ENCODE peak calls at places on chromosomes 11 and 22, in four cellular contexts. One of them, this sample, is unnamed.

GRCh38 chr11:100930185-100930778 is 199.3 kb downstream of the PGR start:
- DNase-seq in smooth muscle cell of the brain vasculature: peak
- DNase-seq in breast epithelium: no peak
- DNase-seq in fibroblast of lung: peak
- DNase-seq in this sample: no peak

GRCh38 chr11:65169164-65169641 is 830 bp upstream of the SPDYC start:
- DNase-seq in smooth muscle cell of the brain vasculature: peak
- DNase-seq in breast epithelium: no peak
- DNase-seq in fibroblast of lung: no peak
- DNase-seq in this sample: no peak

GRCh38 chr11:131600591-131600990 is 230.2 kb downstream of the NTM start:
- DNase-seq in smooth muscle cell of the brain vasculature: no peak
- DNase-seq in breast epithelium: no peak
- DNase-seq in fibroblast of lung: peak
- DNase-seq in this sample: no peak

GRCh38 chr22:39283312-39284141 is 35.9 kb downstream of the RPL3 start:
- DNase-seq in smooth muscle cell of the brain vasculature: no peak
- DNase-seq in breast epithelium: peak
- DNase-seq in fibroblast of lung: peak
- DNase-seq in this sample: no peak

GRCh38 chr11:128194226-128194625 is 393.1 kb downstream of the ETS1 start:
- DNase-seq in smooth muscle cell of the brain vasculature: no peak
- DNase-seq in breast epithelium: no peak
- DNase-seq in fibroblast of lung: peak
- DNase-seq in this sample: no peak

GRCh38 chr11:69617682-69618081 is 23.3 kb upstream of the CCND1 start:
- DNase-seq in smooth muscle cell of the brain vasculature: no peak
- DNase-seq in breast epithelium: no peak
- DNase-seq in fibroblast of lung: no peak
- DNase-seq in this sample: no peak

GRCh38 chr11:119108857-119109221 is 1.7 kb downstream of the C2CD2L start:
- DNase-seq in smooth muscle cell of the brain vasculature: no peak
- DNase-seq in breast epithelium: no peak
- DNase-seq in fibroblast of lung: no peak
- DNase-seq in this sample: no peak

GRCh38 chr11:2302844-2303626 is 1.2 kb downstream of the TSPAN32 start:
- DNase-seq in smooth muscle cell of the brain vasculature: no peak
- DNase-seq in breast epithelium: peak
- DNase-seq in fibroblast of lung: no peak
- DNase-seq in this sample: no peak

GRCh38 chr11:72084960-72085359 is 4.3 kb downstream of the LRRC51 start:
- DNase-seq in smooth muscle cell of the brain vasculature: no peak
- DNase-seq in breast epithelium: no peak
- DNase-seq in fibroblast of lung: no peak
- DNase-seq in this sample: no peak

GRCh38 chr11:71096751-71097388 is 155.5 kb downstream of the SHANK2 start:
- DNase-seq in smooth muscle cell of the brain vasculature: no peak
- DNase-seq in breast epithelium: no peak
- DNase-seq in fibroblast of lung: no peak
- DNase-seq in this sample: no peak

GRCh38 chr11:120239713-120240640 is at the start of gene POU2F3:
- DNase-seq in smooth muscle cell of the brain vasculature: no peak
- DNase-seq in breast epithelium: peak
- DNase-seq in fibroblast of lung: no peak
- DNase-seq in this sample: no peak

GRCh38 chr11:34583818-34584217 is 37.1 kb upstream of the EHF start:
- DNase-seq in smooth muscle cell of the brain vasculature: no peak
- DNase-seq in breast epithelium: no peak
- DNase-seq in fibroblast of lung: no peak
- DNase-seq in this sample: no peak

GRCh38 chr11:93890441-93891051 is 40.1 kb upstream of the VSTM5 start:
- DNase-seq in smooth muscle cell of the brain vasculature: no peak
- DNase-seq in breast epithelium: no peak
- DNase-seq in fibroblast of lung: no peak
- DNase-seq in this sample: no peak

GRCh38 chr11:122229611-122230386 is 113.8 kb upstream of the BLID start:
- DNase-seq in smooth muscle cell of the brain vasculature: no peak
- DNase-seq in breast epithelium: no peak
- DNase-seq in fibroblast of lung: no peak
- DNase-seq in this sample: no peak

GRCh38 chr11:87128372-87128771 is 90.6 kb downstream of the TMEM135 start:
- DNase-seq in smooth muscle cell of the brain vasculature: no peak
- DNase-seq in breast epithelium: no peak
- DNase-seq in fibroblast of lung: no peak
- DNase-seq in this sample: no peak

GRCh38 chr22:50674127-50674493 is 1.5 kb downstream of the SHANK3 start:
- DNase-seq in smooth muscle cell of the brain vasculature: no peak
- DNase-seq in breast epithelium: no peak
- DNase-seq in fibroblast of lung: no peak
- DNase-seq in this sample: no peak

GRCh38 chr11:80424012-80424695 is 983.3 kb upstream of the TENM4 start:
- DNase-seq in smooth muscle cell of the brain vasculature: no peak
- DNase-seq in breast epithelium: no peak
- DNase-seq in fibroblast of lung: no peak
- DNase-seq in this sample: no peak

GRCh38 chr22:50624347-50625130 is 3.4 kb downstream of the ARSA start:
- DNase-seq in smooth muscle cell of the brain vasculature: no peak
- DNase-seq in breast epithelium: no peak
- DNase-seq in fibroblast of lung: no peak
- DNase-seq in this sample: no peak

GRCh38 chr22:39901519-39902146 is 749 bp downstream of the GRAP2 start:
- DNase-seq in smooth muscle cell of the brain vasculature: no peak
- DNase-seq in breast epithelium: no peak
- DNase-seq in fibroblast of lung: no peak
- DNase-seq in this sample: no peak

GRCh38 chr11:94910779-94911178 is 62.6 kb downstream of the CWC15 start:
- DNase-seq in smooth muscle cell of the brain vasculature: no peak
- DNase-seq in breast epithelium: no peak
- DNase-seq in fibroblast of lung: peak
- DNase-seq in this sample: no peak

GRCh38 chr22:38704568-38705234 is 1.0 kb upstream of the GTPBP1 start:
- DNase-seq in smooth muscle cell of the brain vasculature: no peak
- DNase-seq in breast epithelium: no peak
- DNase-seq in fibroblast of lung: no peak
- DNase-seq in this sample: no peak

GRCh38 chr11:112967082-112967481 is 5.9 kb downstream of the NCAM1 start:
- DNase-seq in smooth muscle cell of the brain vasculature: no peak
- DNase-seq in breast epithelium: no peak
- DNase-seq in fibroblast of lung: no peak
- DNase-seq in this sample: no peak